ENCODE peak calls at places on chromosomes 4 and X, in six cellular contexts. Q, C, P, N, K and G are unnamed samples.
A peak's percentile ranks its signal among the peaks of the same experiment; 100 is the strongest.

GRCh38 chr4:127771535-127772275 is 10.4 kb upstream of the HSPA4L start:
- DNase-seq in Q (no peak), C (no peak), P (no peak), N (no peak), K (no peak), G (no peak)

GRCh38 chr4:8540072-8540471 is 40.1 kb upstream of the GPR78 start:
- DNase-seq in Q (no peak), C (peak; percentile 25), P (no peak), N (no peak), K (no peak), G (no peak)

GRCh38 chrX:54494970-54495813 is 842 bp downstream of the FGD1 start:
- DNase-seq in Q (peak; percentile 41), C (no peak), P (no peak), N (no peak), K (no peak), G (no peak)

GRCh38 chr4:43550981-43551627 is 658.6 kb downstream of the GRXCR1 start:
- DNase-seq in Q (no peak), C (no peak), P (no peak), N (no peak), K (no peak), G (no peak)

GRCh38 chr4:90536408-90536807 is 409.2 kb downstream of the CCSER1 start:
- DNase-seq in Q (no peak), C (no peak), P (no peak), N (no peak), K (no peak), G (no peak)

GRCh38 chr4:110172972-110173371 is 25.4 kb downstream of the ELOVL6 start:
- DNase-seq in Q (no peak), C (no peak), P (no peak), N (no peak), K (no peak), G (no peak)

GRCh38 chrX:11040405-11040804 is 70.7 kb upstream of the HCCS start:
- DNase-seq in Q (no peak), C (no peak), P (no peak), N (no peak), K (no peak), G (no peak)

GRCh38 chrX:71056857-71057256 is 11.3 kb downstream of the SNX12 start:
- DNase-seq in Q (no peak), C (no peak), P (no peak), N (no peak), K (no peak), G (no peak)

GRCh38 chr4:2313366-2313765 is 51.5 kb upstream of the MXD4 start:
- DNase-seq in Q (no peak), C (no peak), P (no peak), N (no peak), K (no peak), G (no peak)

GRCh38 chr4:2793578-2793919 is 664 bp downstream of the SH3BP2 start:
- DNase-seq in Q (peak; percentile 50), C (peak; percentile 82), P (peak; percentile 33), N (no peak), K (peak; percentile 46), G (no peak)

GRCh38 chr4:7460591-7460990 is 25.9 kb upstream of the PSAPL1 start:
- DNase-seq in Q (no peak), C (no peak), P (peak; percentile 86), N (peak; percentile 20), K (peak; percentile 32), G (no peak)

GRCh38 chr4:81335221-81335912 is 120.3 kb upstream of the PRKG2 start:
- DNase-seq in Q (no peak), C (no peak), P (no peak), N (no peak), K (no peak), G (no peak)

GRCh38 chr4:137635596-137635995 is 103.3 kb upstream of the PCDH18 start:
- DNase-seq in Q (no peak), C (no peak), P (no peak), N (no peak), K (no peak), G (no peak)

GRCh38 chr4:177667687-177668086 is 225.4 kb upstream of the AGA start:
- DNase-seq in Q (no peak), C (no peak), P (no peak), N (no peak), K (no peak), G (no peak)

GRCh38 chr4:140789752-140790151 is 33.6 kb upstream of the TBC1D9 start:
- DNase-seq in Q (no peak), C (no peak), P (no peak), N (no peak), K (no peak), G (no peak)

GRCh38 chrX:129640737-129641136 is 14.0 kb downstream of the APLN start:
- DNase-seq in Q (no peak), C (no peak), P (no peak), N (no peak), K (no peak), G (no peak)

DNA sequence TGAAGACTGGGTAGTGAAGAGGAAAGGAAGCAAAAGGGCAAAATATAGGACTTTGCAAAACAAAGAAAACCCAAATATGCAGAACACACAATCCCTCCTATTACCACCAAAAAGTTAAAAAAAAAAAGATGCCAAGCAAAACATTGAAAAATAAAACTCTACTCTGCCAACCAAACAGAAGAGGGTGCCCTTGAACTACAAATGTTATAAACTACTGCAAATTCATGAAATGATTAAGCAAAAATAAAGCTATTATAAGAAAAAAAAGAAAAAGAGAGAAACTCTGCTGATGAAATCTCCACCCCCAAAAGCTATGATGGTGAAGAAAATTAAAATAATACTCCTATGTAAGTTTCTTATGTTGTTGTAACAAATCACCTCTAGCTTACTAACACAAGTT is 168.5 kb upstream of the STK26 start:
- DNase-seq in Q (no peak), C (no peak), P (no peak), N (no peak), K (no peak), G (no peak)
- TF ChIP-seq CTCF in Q (peak; percentile 2), C (no peak), P (no peak), N (peak; percentile 15), K (no peak), G (no peak)

DNA sequence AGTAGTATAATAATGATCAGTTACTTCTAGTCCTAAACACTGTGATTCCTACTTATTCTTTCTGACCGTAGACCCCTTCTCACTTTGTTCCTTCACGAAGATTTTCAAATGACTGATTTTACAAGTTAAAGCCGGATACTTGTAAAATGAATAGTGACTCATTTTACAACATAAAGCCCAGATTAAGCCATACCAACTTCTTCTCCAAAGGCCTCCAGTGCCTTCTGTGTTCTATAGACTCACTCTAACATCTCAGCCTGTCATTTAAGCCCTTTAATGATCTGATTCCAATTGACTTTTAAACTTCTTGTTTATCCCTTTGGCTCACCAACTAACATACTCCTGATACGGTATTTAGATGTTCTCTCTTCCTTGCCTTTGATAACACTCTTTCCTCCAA is 480.0 kb upstream of the HS3ST1 start:
- DNase-seq in Q (no peak), C (no peak), P (no peak), N (no peak), K (no peak), G (no peak)
- H3K4me3 ChIP-seq in Q (no peak overlapping the region), C (no peak overlapping the region), P (no peak overlapping the region), N (no peak overlapping the region), K (no peak overlapping the region), G (no peak overlapping the region)

DNA sequence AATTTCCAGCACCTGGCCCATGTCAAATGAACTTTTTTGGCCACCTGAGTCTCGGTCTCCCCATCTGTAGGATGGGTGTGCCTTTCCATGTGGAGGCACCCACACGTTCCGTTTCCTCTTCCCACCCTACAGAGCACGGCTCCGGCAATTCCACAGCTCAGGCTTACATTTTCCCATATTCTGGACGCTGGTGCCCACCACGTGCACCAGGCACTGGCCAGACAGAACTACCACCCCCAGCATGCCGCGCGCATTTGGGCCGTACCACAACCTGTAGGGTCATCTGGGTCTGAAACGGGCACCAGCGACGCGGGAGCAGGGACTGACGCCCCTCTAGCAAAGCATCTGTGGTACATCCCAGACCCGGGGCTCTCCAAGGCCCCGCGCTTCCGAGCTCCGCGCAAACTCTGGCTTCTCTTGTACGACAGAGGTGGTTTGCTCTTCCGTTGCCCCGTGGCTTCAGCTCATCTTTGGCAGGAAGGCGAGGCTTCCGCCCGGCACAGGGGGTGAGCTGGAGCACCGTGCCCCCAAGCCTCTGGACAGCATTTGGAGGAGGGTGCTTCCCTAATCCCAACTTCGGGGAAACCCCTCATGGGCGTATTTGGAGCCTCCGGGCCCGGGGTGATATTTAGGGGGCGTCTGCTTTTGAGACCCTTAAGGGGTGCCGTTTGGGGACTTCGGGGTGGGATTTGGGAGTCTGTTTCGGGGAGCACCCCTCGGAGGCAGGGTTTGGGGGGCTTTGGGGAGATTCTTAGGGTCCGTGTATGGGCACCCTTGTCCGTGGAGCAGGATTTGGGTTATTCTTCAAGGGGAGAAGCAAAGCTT is 3.0 kb upstream of the UBA1 start:
- DNase-seq in Q (peak; percentile 89), C (peak; percentile 87), P (peak; percentile 86), N (peak; percentile 79), K (peak; percentile 86), G (peak; percentile 43)
- TF ChIP-seq POLR2A in Q (no peak), C (no peak), P (no peak), N (peak; percentile 62), K (peak; percentile 38), G (no peak)

GRCh38 chr4:79044260-79044659 is 105.0 kb upstream of the PAQR3 start:
- DNase-seq in Q (no peak), C (no peak), P (no peak), N (no peak), K (no peak), G (no peak)

GRCh38 chr4:79046191-79046590 is 107.0 kb upstream of the PAQR3 start:
- DNase-seq in Q (no peak), C (no peak), P (no peak), N (no peak), K (no peak), G (no peak)

GRCh38 chr4:79042079-79042674 is 102.9 kb upstream of the PAQR3 start:
- DNase-seq in Q (peak; percentile 9), C (no peak), P (no peak), N (peak; percentile 51), K (no peak), G (no peak)
- TF ChIP-seq CTCF in Q (peak; percentile 47), C (peak; percentile 29), P (no peak), N (peak; percentile 57), K (peak; percentile 66), G (peak; percentile 41)

GRCh38 chrX:31265383-31265782 is 193.5 kb upstream of the FTHL17 start:
- DNase-seq in Q (peak; percentile 5), C (no peak), P (no peak), N (no peak), K (no peak), G (no peak)
- H3K4me3 ChIP-seq in Q (no peak overlapping the region), C (peak overlapping the region; percentile 68), P (no peak overlapping the region), N (no peak overlapping the region), K (no peak overlapping the region), G (no peak overlapping the region)